ENCODE peak calls at places on chromosomes 3 and 15, in six cellular contexts. W, F, K, C, V and Y are unnamed samples.

GRCh38 chr3:15324335-15324734 is 8.1 kb downstream of the SH3BP5 start:
- DNase-seq in W (no peak), F (no peak), K (no peak), C (no peak), V (peak), Y (no peak)

GRCh38 chr3:123749716-123750115 is 134.4 kb downstream of the MYLK start:
- DNase-seq in W (no peak), F (no peak), K (no peak), C (no peak), V (peak), Y (no peak)

GRCh38 chr15:42020713-42021273 is at the start of gene PLA2G4E:
- DNase-seq in W (no peak), F (no peak), K (no peak), C (no peak), V (no peak), Y (no peak)

GRCh38 chr3:5190147-5190791 is 2.8 kb downstream of the EDEM1 start:
- DNase-seq in W (no peak), F (no peak), K (no peak), C (no peak), V (no peak), Y (peak)

GRCh38 chr3:131995936-131996335 is 38.9 kb downstream of the CPNE4 start:
- DNase-seq in W (no peak), F (no peak), K (no peak), C (no peak), V (peak), Y (no peak)

GRCh38 chr3:192727032-192727847 is at the start of gene FGF12:
- DNase-seq in W (peak), F (peak), K (peak), C (peak), V (peak), Y (peak)

GRCh38 chr3:50138266-50139230 is 16.6 kb upstream of the SEMA3F start:
- DNase-seq in W (no peak), F (no peak), K (no peak), C (no peak), V (no peak), Y (no peak)

GRCh38 chr15:53576841-53577240 is 182.6 kb downstream of the WDR72 start:
- DNase-seq in W (no peak), F (no peak), K (no peak), C (no peak), V (no peak), Y (no peak)

GRCh38 chr3:52682016-52682415 is 3.7 kb downstream of the PBRM1 start:
- DNase-seq in W (no peak), F (peak), K (no peak), C (no peak), V (peak), Y (peak)

GRCh38 chr15:49171790-49172189 is 1.7 kb downstream of the GALK2 start:
- DNase-seq in W (no peak), F (no peak), K (no peak), C (no peak), V (no peak), Y (no peak)

GRCh38 chr3:189748046-189748445 is 116.9 kb downstream of the TP63 start:
- DNase-seq in W (no peak), F (no peak), K (no peak), C (no peak), V (no peak), Y (no peak)

GRCh38 chr3:189739396-189739795 is 108.2 kb downstream of the TP63 start:
- DNase-seq in W (no peak), F (no peak), K (no peak), C (no peak), V (no peak), Y (no peak)

GRCh38 chr3:189745622-189746021 is 114.4 kb downstream of the TP63 start:
- DNase-seq in W (no peak), F (no peak), K (no peak), C (no peak), V (no peak), Y (no peak)

GRCh38 chr3:189744235-189744634 is 113.0 kb downstream of the TP63 start:
- DNase-seq in W (no peak), F (no peak), K (no peak), C (no peak), V (no peak), Y (peak)
- TF ChIP-seq CTCF in W (no peak), F (no peak), K (no peak), C (no peak), V (no peak), Y (no peak)

DNA sequence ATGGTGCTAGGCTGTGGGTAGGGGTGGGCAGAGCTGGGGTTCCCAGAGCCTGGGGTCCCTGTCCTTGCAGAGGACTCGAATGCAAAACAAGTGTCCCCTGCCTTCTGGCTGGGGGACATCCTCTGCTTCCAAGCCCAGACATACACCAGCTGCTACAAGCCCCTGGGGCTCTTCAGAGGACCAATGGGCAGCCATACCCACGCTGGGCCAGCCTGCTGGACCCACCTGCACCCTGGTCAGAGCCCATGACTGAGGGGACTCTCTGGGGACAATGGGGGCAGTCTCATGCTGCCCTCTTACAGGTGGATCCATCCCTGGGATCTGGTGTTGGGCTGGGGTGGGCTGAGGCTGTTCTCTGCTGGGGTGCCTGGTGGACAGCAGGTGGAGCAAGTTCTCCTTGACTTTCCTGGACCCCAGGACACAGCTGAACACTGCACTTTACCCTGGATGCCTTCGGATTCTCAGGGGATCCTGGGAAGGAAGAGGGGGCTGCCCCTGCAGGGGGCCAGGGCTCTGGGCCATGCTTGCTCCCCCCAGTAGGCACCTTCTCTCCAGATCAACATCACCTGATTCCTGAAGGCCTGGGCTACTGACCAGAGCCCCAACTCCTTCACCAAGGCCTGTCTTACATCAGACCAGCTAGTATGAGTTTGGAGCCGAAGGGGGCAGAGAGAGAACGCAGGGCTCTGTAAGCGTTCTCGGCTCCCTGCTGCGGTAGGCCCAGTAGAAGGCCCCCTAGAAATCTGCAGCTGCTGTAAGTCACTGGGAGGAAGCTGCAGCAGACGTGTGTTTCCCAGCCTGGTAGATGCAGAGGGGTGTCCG is 7.2 kb upstream of the COMMD4 start:
- DNase-seq in W (no peak), F (no peak), K (no peak), C (no peak), V (no peak), Y (no peak)
- TF ChIP-seq CTCF in W (no peak), F (no peak), K (no peak), C (no peak), V (no peak), Y (no peak)

DNA sequence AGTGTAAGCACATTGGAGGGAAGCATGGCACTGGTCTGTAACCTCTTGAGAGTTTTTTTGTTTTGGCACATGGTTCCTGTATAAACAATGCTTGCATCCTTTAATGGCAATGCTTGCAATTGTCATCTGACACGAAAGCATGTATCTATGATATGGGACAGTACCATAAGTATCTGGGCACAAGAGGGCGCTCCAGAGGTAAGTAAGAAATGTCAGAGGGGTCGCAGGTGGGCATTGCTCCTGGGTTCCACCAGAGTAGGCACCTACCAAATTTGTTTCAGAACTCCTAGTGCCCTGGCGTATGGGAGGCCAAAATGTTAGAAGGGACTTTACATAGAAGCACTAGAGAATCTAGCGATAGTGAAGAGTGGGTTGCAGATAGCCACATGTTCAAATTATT is 58.7 kb upstream of the BCHE start:
- DNase-seq in W (no peak), F (peak), K (no peak), C (no peak), V (peak), Y (peak)
- TF ChIP-seq CTCF in W (no peak), F (no peak), K (no peak), C (peak), V (peak), Y (peak)

DNA sequence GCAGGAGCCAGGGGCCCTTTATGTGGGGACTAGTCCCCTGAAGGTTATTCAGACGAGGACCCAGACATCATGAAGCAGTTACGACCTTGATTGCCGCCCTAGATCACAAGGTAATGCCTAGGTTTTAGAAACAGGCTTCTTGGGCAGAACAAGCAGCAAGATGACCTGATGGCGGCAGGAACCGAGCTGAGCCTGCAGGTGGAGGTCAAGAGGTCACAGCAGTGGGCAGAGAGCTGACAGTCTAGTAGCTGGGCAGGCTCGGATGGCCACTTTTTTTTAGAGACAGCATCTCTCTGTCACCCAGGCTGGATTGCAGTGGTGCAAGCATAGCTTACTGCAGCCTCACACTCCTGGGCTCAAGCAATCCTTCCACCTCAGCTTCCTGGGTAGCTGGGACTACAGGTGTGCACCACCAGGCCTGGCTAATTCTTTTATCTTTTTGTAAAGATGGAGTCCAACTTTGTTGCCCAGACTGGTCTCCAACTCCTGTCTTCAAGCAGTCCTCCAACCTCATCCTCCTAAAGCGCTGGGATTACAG is 83.5 kb upstream of the ABHD17C start:
- DNase-seq in W (no peak), F (no peak), K (no peak), C (no peak), V (no peak), Y (no peak)
- TF ChIP-seq CTCF in W (no peak), F (no peak), K (no peak), C (no peak), V (no peak), Y (no peak)

GRCh38 chr15:89566141-89566540 is 9.1 kb upstream of the TICRR start:
- DNase-seq in W (no peak), F (no peak), K (no peak), C (no peak), V (no peak), Y (no peak)

GRCh38 chr15:89569090-89569745 is 6.1 kb upstream of the TICRR start:
- DNase-seq in W (no peak), F (no peak), K (no peak), C (no peak), V (no peak), Y (no peak)

GRCh38 chr15:89566621-89567294 is 8.5 kb upstream of the TICRR start:
- DNase-seq in W (no peak), F (no peak), K (no peak), C (no peak), V (no peak), Y (no peak)
- TF ChIP-seq CTCF in W (no peak), F (no peak), K (no peak), C (no peak), V (no peak), Y (no peak)

GRCh38 chr3:134598813-134599563 is 51.8 kb downstream of the KY start:
- DNase-seq in W (no peak), F (no peak), K (no peak), C (no peak), V (no peak), Y (no peak)
- TF ChIP-seq CTCF in W (no peak), F (no peak), K (no peak), C (no peak), V (no peak), Y (no peak)

GRCh38 chr15:78004919-78005634 is 72.4 kb downstream of the TBC1D2B start:
- DNase-seq in W (peak), F (no peak), K (peak), C (no peak), V (peak), Y (no peak)
- TF ChIP-seq CTCF in W (peak), F (peak), K (peak), C (no peak), V (peak), Y (no peak)

DNA sequence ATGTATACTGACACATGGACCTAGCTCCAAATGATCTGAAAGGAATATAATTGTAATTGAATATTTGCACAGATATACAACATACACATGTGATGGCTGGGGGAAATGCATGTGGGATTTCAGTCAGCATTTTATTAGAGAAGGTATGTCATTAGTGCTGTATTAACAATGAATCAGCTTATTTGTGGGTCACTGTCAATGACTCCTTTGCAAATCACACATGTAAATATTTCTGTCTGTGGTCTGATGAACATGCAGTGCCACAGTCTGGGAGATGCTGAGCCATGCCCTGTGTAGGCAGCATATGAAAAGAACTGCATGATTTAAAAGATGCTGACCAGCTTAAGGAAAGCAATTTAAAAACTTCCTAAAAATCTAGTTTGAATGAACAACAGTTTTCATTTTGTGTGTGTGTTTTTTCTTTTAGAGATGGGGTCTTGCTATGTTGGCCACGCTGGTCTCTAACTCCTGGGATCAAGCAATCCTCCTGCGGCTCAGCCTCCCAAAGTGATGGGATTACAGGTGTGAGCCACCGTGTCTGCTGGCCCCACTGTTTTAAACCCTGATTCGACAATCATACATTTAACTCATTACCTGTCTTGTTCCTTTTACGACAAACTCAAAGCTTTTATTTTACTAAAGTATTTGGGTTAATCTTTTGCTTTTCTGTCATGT is 808 bp upstream of the B3GNT5 start:
- DNase-seq in W (no peak), F (no peak), K (no peak), C (no peak), V (peak), Y (no peak)
- TF ChIP-seq CTCF in W (no peak), F (no peak), K (no peak), C (no peak), V (no peak), Y (no peak)